ENCODE peak calls at places on chromosomes 5 and 9, in ten cellular contexts. One of them, this sample, is unnamed.

GRCh38 chr5:143308726-143309125 is 94.8 kb downstream of the NR3C1 start:
- DNase-seq in WERI-Rb-1: no peak
- DNase-seq in fibroblast of lung: no peak
- DNase-seq in CD4-positive, alpha-beta memory T cell: no peak
- DNase-seq in ACHN: no peak
- DNase-seq in activated CD4-positive, alpha-beta T cell treated with anti-CD3 and anti-CD28 coated beads, Interleukin-2, amount 50 U/mL, for 4 hours: no peak
- DNase-seq in left colon: no peak
- DNase-seq in NCI-H146: no peak
- DNase-seq in iris pigment epithelial cell: peak
- DNase-seq in kidney: no peak
- DNase-seq in this sample: no peak

GRCh38 chr9:124320062-124320973 is 62.6 kb downstream of the NEK6 start:
- DNase-seq in iris pigment epithelial cell: peak
- DNase-seq in WERI-Rb-1: peak
- DNase-seq in left colon: peak
- DNase-seq in kidney: no peak
- DNase-seq in activated CD4-positive, alpha-beta T cell treated with anti-CD3 and anti-CD28 coated beads, Interleukin-2, amount 50 U/mL, for 4 hours: peak
- DNase-seq in CD4-positive, alpha-beta memory T cell: peak
- DNase-seq in fibroblast of lung: peak
- DNase-seq in NCI-H146: peak
- DNase-seq in ACHN: peak
- DNase-seq in this sample: peak

GRCh38 chr5:72445969-72446368 is 61.2 kb downstream of the ZNF366 start:
- DNase-seq in NCI-H146: no peak
- DNase-seq in fibroblast of lung: no peak
- DNase-seq in left colon: no peak
- DNase-seq in kidney: no peak
- DNase-seq in activated CD4-positive, alpha-beta T cell treated with anti-CD3 and anti-CD28 coated beads, Interleukin-2, amount 50 U/mL, for 4 hours: no peak
- DNase-seq in iris pigment epithelial cell: no peak
- DNase-seq in CD4-positive, alpha-beta memory T cell: no peak
- DNase-seq in WERI-Rb-1: no peak
- DNase-seq in ACHN: no peak
- DNase-seq in this sample: no peak

GRCh38 chr9:96858018-96858573 is 3.8 kb upstream of the ZNF782 start:
- DNase-seq in NCI-H146: no peak
- DNase-seq in fibroblast of lung: no peak
- DNase-seq in left colon: no peak
- DNase-seq in activated CD4-positive, alpha-beta T cell treated with anti-CD3 and anti-CD28 coated beads, Interleukin-2, amount 50 U/mL, for 4 hours: no peak
- DNase-seq in ACHN: no peak
- DNase-seq in iris pigment epithelial cell: peak
- DNase-seq in CD4-positive, alpha-beta memory T cell: no peak
- DNase-seq in kidney: no peak
- DNase-seq in WERI-Rb-1: no peak
- DNase-seq in this sample: no peak

GRCh38 chr9:25861416-25861815 is 183.2 kb upstream of the TUSC1 start:
- DNase-seq in iris pigment epithelial cell: no peak
- DNase-seq in kidney: no peak
- DNase-seq in CD4-positive, alpha-beta memory T cell: no peak
- DNase-seq in activated CD4-positive, alpha-beta T cell treated with anti-CD3 and anti-CD28 coated beads, Interleukin-2, amount 50 U/mL, for 4 hours: no peak
- DNase-seq in NCI-H146: no peak
- DNase-seq in WERI-Rb-1: no peak
- DNase-seq in left colon: no peak
- DNase-seq in ACHN: no peak
- DNase-seq in fibroblast of lung: no peak
- DNase-seq in this sample: no peak

GRCh38 chr9:129040113-129040643 is 3.8 kb downstream of the MIGA2 start:
- DNase-seq in NCI-H146: no peak
- DNase-seq in WERI-Rb-1: no peak
- DNase-seq in fibroblast of lung: no peak
- DNase-seq in CD4-positive, alpha-beta memory T cell: no peak
- DNase-seq in activated CD4-positive, alpha-beta T cell treated with anti-CD3 and anti-CD28 coated beads, Interleukin-2, amount 50 U/mL, for 4 hours: no peak
- DNase-seq in iris pigment epithelial cell: no peak
- DNase-seq in ACHN: no peak
- DNase-seq in left colon: no peak
- DNase-seq in kidney: no peak
- DNase-seq in this sample: no peak

GRCh38 chr5:73938280-73938937 is 312.4 kb downstream of the ARHGEF28 start:
- DNase-seq in WERI-Rb-1: no peak
- DNase-seq in activated CD4-positive, alpha-beta T cell treated with anti-CD3 and anti-CD28 coated beads, Interleukin-2, amount 50 U/mL, for 4 hours: no peak
- DNase-seq in kidney: no peak
- DNase-seq in ACHN: peak
- DNase-seq in fibroblast of lung: peak
- DNase-seq in left colon: no peak
- DNase-seq in iris pigment epithelial cell: peak
- DNase-seq in NCI-H146: no peak
- DNase-seq in CD4-positive, alpha-beta memory T cell: no peak
- DNase-seq in this sample: no peak

GRCh38 chr5:126103050-126103449 is 320.2 kb upstream of the GRAMD2B start:
- DNase-seq in ACHN: no peak
- DNase-seq in kidney: no peak
- DNase-seq in iris pigment epithelial cell: no peak
- DNase-seq in CD4-positive, alpha-beta memory T cell: no peak
- DNase-seq in left colon: no peak
- DNase-seq in fibroblast of lung: no peak
- DNase-seq in activated CD4-positive, alpha-beta T cell treated with anti-CD3 and anti-CD28 coated beads, Interleukin-2, amount 50 U/mL, for 4 hours: no peak
- DNase-seq in NCI-H146: no peak
- DNase-seq in WERI-Rb-1: no peak
- DNase-seq in this sample: no peak

GRCh38 chr5:143841446-143841845 is 29.5 kb downstream of the HMHB1 start:
- DNase-seq in WERI-Rb-1: no peak
- DNase-seq in fibroblast of lung: no peak
- DNase-seq in activated CD4-positive, alpha-beta T cell treated with anti-CD3 and anti-CD28 coated beads, Interleukin-2, amount 50 U/mL, for 4 hours: no peak
- DNase-seq in left colon: no peak
- DNase-seq in iris pigment epithelial cell: no peak
- DNase-seq in ACHN: no peak
- DNase-seq in CD4-positive, alpha-beta memory T cell: no peak
- DNase-seq in NCI-H146: no peak
- DNase-seq in kidney: no peak
- DNase-seq in this sample: no peak

GRCh38 chr5:50727149-50727496 is 60.7 kb downstream of the PARP8 start:
- DNase-seq in kidney: no peak
- DNase-seq in NCI-H146: no peak
- DNase-seq in CD4-positive, alpha-beta memory T cell: no peak
- DNase-seq in WERI-Rb-1: no peak
- DNase-seq in fibroblast of lung: no peak
- DNase-seq in iris pigment epithelial cell: no peak
- DNase-seq in ACHN: peak
- DNase-seq in activated CD4-positive, alpha-beta T cell treated with anti-CD3 and anti-CD28 coated beads, Interleukin-2, amount 50 U/mL, for 4 hours: no peak
- DNase-seq in left colon: peak
- DNase-seq in this sample: no peak

GRCh38 chr9:129474740-129475404 is 146.0 kb downstream of the C9orf50 start:
- DNase-seq in iris pigment epithelial cell: no peak
- DNase-seq in activated CD4-positive, alpha-beta T cell treated with anti-CD3 and anti-CD28 coated beads, Interleukin-2, amount 50 U/mL, for 4 hours: no peak
- DNase-seq in WERI-Rb-1: no peak
- DNase-seq in ACHN: no peak
- DNase-seq in left colon: no peak
- DNase-seq in NCI-H146: no peak
- DNase-seq in CD4-positive, alpha-beta memory T cell: no peak
- DNase-seq in fibroblast of lung: no peak
- DNase-seq in kidney: no peak
- DNase-seq in this sample: no peak

GRCh38 chr5:110343616-110344015 is 382.9 kb downstream of the TMEM232 start:
- DNase-seq in activated CD4-positive, alpha-beta T cell treated with anti-CD3 and anti-CD28 coated beads, Interleukin-2, amount 50 U/mL, for 4 hours: no peak
- DNase-seq in kidney: no peak
- DNase-seq in CD4-positive, alpha-beta memory T cell: no peak
- DNase-seq in WERI-Rb-1: no peak
- DNase-seq in NCI-H146: no peak
- DNase-seq in ACHN: no peak
- DNase-seq in left colon: no peak
- DNase-seq in fibroblast of lung: peak
- DNase-seq in iris pigment epithelial cell: no peak
- DNase-seq in this sample: no peak

GRCh38 chr9:114823416-114823815 is 17.6 kb upstream of the TNFSF15 start:
- DNase-seq in WERI-Rb-1: no peak
- DNase-seq in ACHN: no peak
- DNase-seq in activated CD4-positive, alpha-beta T cell treated with anti-CD3 and anti-CD28 coated beads, Interleukin-2, amount 50 U/mL, for 4 hours: no peak
- DNase-seq in CD4-positive, alpha-beta memory T cell: no peak
- DNase-seq in NCI-H146: no peak
- DNase-seq in fibroblast of lung: no peak
- DNase-seq in left colon: no peak
- DNase-seq in kidney: no peak
- DNase-seq in iris pigment epithelial cell: no peak
- DNase-seq in this sample: no peak

GRCh38 chr5:74028976-74029375 is 403.0 kb downstream of the ARHGEF28 start:
- DNase-seq in kidney: no peak
- DNase-seq in iris pigment epithelial cell: no peak
- DNase-seq in ACHN: no peak
- DNase-seq in CD4-positive, alpha-beta memory T cell: no peak
- DNase-seq in NCI-H146: peak
- DNase-seq in activated CD4-positive, alpha-beta T cell treated with anti-CD3 and anti-CD28 coated beads, Interleukin-2, amount 50 U/mL, for 4 hours: no peak
- DNase-seq in WERI-Rb-1: peak
- DNase-seq in left colon: no peak
- DNase-seq in fibroblast of lung: no peak
- DNase-seq in this sample: no peak

GRCh38 chr9:106862946-106863740 is at the start of gene ZNF462:
- DNase-seq in iris pigment epithelial cell: peak
- DNase-seq in CD4-positive, alpha-beta memory T cell: no peak
- DNase-seq in WERI-Rb-1: peak
- DNase-seq in NCI-H146: peak
- DNase-seq in fibroblast of lung: peak
- DNase-seq in kidney: peak
- DNase-seq in activated CD4-positive, alpha-beta T cell treated with anti-CD3 and anti-CD28 coated beads, Interleukin-2, amount 50 U/mL, for 4 hours: no peak
- DNase-seq in left colon: peak
- DNase-seq in ACHN: peak
- DNase-seq in this sample: peak

GRCh38 chr9:20728493-20729220 is 44.6 kb downstream of the FOCAD start:
- DNase-seq in kidney: no peak
- DNase-seq in fibroblast of lung: peak
- DNase-seq in ACHN: no peak
- DNase-seq in NCI-H146: no peak
- DNase-seq in iris pigment epithelial cell: peak
- DNase-seq in CD4-positive, alpha-beta memory T cell: no peak
- DNase-seq in activated CD4-positive, alpha-beta T cell treated with anti-CD3 and anti-CD28 coated beads, Interleukin-2, amount 50 U/mL, for 4 hours: no peak
- DNase-seq in left colon: no peak
- DNase-seq in WERI-Rb-1: no peak
- DNase-seq in this sample: no peak

GRCh38 chr5:79672392-79672791 is 17.2 kb upstream of the CMYA5 start:
- DNase-seq in fibroblast of lung: no peak
- DNase-seq in ACHN: no peak
- DNase-seq in iris pigment epithelial cell: no peak
- DNase-seq in CD4-positive, alpha-beta memory T cell: no peak
- DNase-seq in activated CD4-positive, alpha-beta T cell treated with anti-CD3 and anti-CD28 coated beads, Interleukin-2, amount 50 U/mL, for 4 hours: no peak
- DNase-seq in NCI-H146: no peak
- DNase-seq in left colon: no peak
- DNase-seq in kidney: no peak
- DNase-seq in WERI-Rb-1: no peak
- DNase-seq in this sample: no peak

GRCh38 chr9:16681659-16681990 is 188.8 kb downstream of the BNC2 start:
- DNase-seq in left colon: no peak
- DNase-seq in kidney: no peak
- DNase-seq in activated CD4-positive, alpha-beta T cell treated with anti-CD3 and anti-CD28 coated beads, Interleukin-2, amount 50 U/mL, for 4 hours: no peak
- DNase-seq in ACHN: peak
- DNase-seq in WERI-Rb-1: no peak
- DNase-seq in iris pigment epithelial cell: no peak
- DNase-seq in NCI-H146: no peak
- DNase-seq in fibroblast of lung: no peak
- DNase-seq in CD4-positive, alpha-beta memory T cell: no peak
- DNase-seq in this sample: no peak

GRCh38 chr5:68315679-68316271 is 100.2 kb downstream of the PIK3R1 start:
- DNase-seq in NCI-H146: no peak
- DNase-seq in left colon: peak
- DNase-seq in ACHN: no peak
- DNase-seq in kidney: peak
- DNase-seq in WERI-Rb-1: no peak
- DNase-seq in iris pigment epithelial cell: no peak
- DNase-seq in fibroblast of lung: no peak
- DNase-seq in CD4-positive, alpha-beta memory T cell: peak
- DNase-seq in activated CD4-positive, alpha-beta T cell treated with anti-CD3 and anti-CD28 coated beads, Interleukin-2, amount 50 U/mL, for 4 hours: peak
- DNase-seq in this sample: no peak

GRCh38 chr5:13985736-13986418 is 41.4 kb upstream of the DNAH5 start:
- DNase-seq in WERI-Rb-1: no peak
- DNase-seq in CD4-positive, alpha-beta memory T cell: no peak
- DNase-seq in activated CD4-positive, alpha-beta T cell treated with anti-CD3 and anti-CD28 coated beads, Interleukin-2, amount 50 U/mL, for 4 hours: no peak
- DNase-seq in kidney: no peak
- DNase-seq in left colon: no peak
- DNase-seq in NCI-H146: no peak
- DNase-seq in ACHN: peak
- DNase-seq in fibroblast of lung: peak
- DNase-seq in iris pigment epithelial cell: peak
- DNase-seq in this sample: no peak

GRCh38 chr9:121612511-121612998 is 38.9 kb upstream of the DAB2IP start:
- DNase-seq in kidney: no peak
- DNase-seq in CD4-positive, alpha-beta memory T cell: no peak
- DNase-seq in fibroblast of lung: no peak
- DNase-seq in left colon: peak
- DNase-seq in WERI-Rb-1: no peak
- DNase-seq in iris pigment epithelial cell: no peak
- DNase-seq in NCI-H146: no peak
- DNase-seq in ACHN: no peak
- DNase-seq in activated CD4-positive, alpha-beta T cell treated with anti-CD3 and anti-CD28 coated beads, Interleukin-2, amount 50 U/mL, for 4 hours: no peak
- DNase-seq in this sample: no peak

GRCh38 chr5:40198736-40199135 is 481.0 kb upstream of the PTGER4 start:
- DNase-seq in CD4-positive, alpha-beta memory T cell: no peak
- DNase-seq in NCI-H146: no peak
- DNase-seq in WERI-Rb-1: no peak
- DNase-seq in left colon: no peak
- DNase-seq in ACHN: no peak
- DNase-seq in activated CD4-positive, alpha-beta T cell treated with anti-CD3 and anti-CD28 coated beads, Interleukin-2, amount 50 U/mL, for 4 hours: no peak
- DNase-seq in kidney: no peak
- DNase-seq in fibroblast of lung: no peak
- DNase-seq in iris pigment epithelial cell: peak
- DNase-seq in this sample: no peak

GRCh38 chr5:58165152-58165551 is 294.7 kb downstream of the PLK2 start:
- DNase-seq in kidney: no peak
- DNase-seq in activated CD4-positive, alpha-beta T cell treated with anti-CD3 and anti-CD28 coated beads, Interleukin-2, amount 50 U/mL, for 4 hours: no peak
- DNase-seq in ACHN: no peak
- DNase-seq in iris pigment epithelial cell: no peak
- DNase-seq in NCI-H146: no peak
- DNase-seq in WERI-Rb-1: no peak
- DNase-seq in fibroblast of lung: no peak
- DNase-seq in CD4-positive, alpha-beta memory T cell: no peak
- DNase-seq in left colon: no peak
- DNase-seq in this sample: no peak

GRCh38 chr9:76463211-76463610 is 4.2 kb downstream of the GCNT1 start:
- DNase-seq in NCI-H146: no peak
- DNase-seq in left colon: no peak
- DNase-seq in ACHN: no peak
- DNase-seq in WERI-Rb-1: no peak
- DNase-seq in kidney: no peak
- DNase-seq in iris pigment epithelial cell: no peak
- DNase-seq in CD4-positive, alpha-beta memory T cell: no peak
- DNase-seq in activated CD4-positive, alpha-beta T cell treated with anti-CD3 and anti-CD28 coated beads, Interleukin-2, amount 50 U/mL, for 4 hours: no peak
- DNase-seq in fibroblast of lung: no peak
- DNase-seq in this sample: no peak

GRCh38 chr5:111227226-111227782 is 3.1 kb downstream of the CAMK4 start:
- DNase-seq in kidney: no peak
- DNase-seq in NCI-H146: no peak
- DNase-seq in left colon: no peak
- DNase-seq in fibroblast of lung: no peak
- DNase-seq in activated CD4-positive, alpha-beta T cell treated with anti-CD3 and anti-CD28 coated beads, Interleukin-2, amount 50 U/mL, for 4 hours: no peak
- DNase-seq in iris pigment epithelial cell: no peak
- DNase-seq in WERI-Rb-1: no peak
- DNase-seq in CD4-positive, alpha-beta memory T cell: no peak
- DNase-seq in ACHN: no peak
- DNase-seq in this sample: no peak

GRCh38 chr5:1501372-1502045 is 22.3 kb downstream of the LPCAT1 start:
- DNase-seq in kidney: no peak
- DNase-seq in WERI-Rb-1: no peak
- DNase-seq in ACHN: no peak
- DNase-seq in fibroblast of lung: no peak
- DNase-seq in left colon: no peak
- DNase-seq in iris pigment epithelial cell: no peak
- DNase-seq in activated CD4-positive, alpha-beta T cell treated with anti-CD3 and anti-CD28 coated beads, Interleukin-2, amount 50 U/mL, for 4 hours: no peak
- DNase-seq in CD4-positive, alpha-beta memory T cell: peak
- DNase-seq in NCI-H146: no peak
- DNase-seq in this sample: no peak